ENCODE peak calls at places on chromosomes 3 and 15, in ten cellular contexts. E is activated CD8-positive, alpha-beta memory T cell treated with anti-CD3 and anti-CD28 coated beads for 48 hours; S is Kasumi-1; Y is naive thymus-derived CD8-positive, alpha-beta T cell; L is activated gamma-delta T cell treated with anti-CD3 and anti-CD28 coated beads, Interleukin-2, amount 50 U/mL, for 16 hours; I is epithelial cell of esophagus; V is T-helper 2 cell; X is NCI-H1105; H is activated T-cell treated with anti-CD3 and anti-CD28 coated beads, Interleukin-2, amount 50 U/mL, for 72 hours; K is HEK293T. D is an unnamed sample.

GRCh38 chr3:37310666-37311050 is 136.3 kb upstream of the LRRFIP2 start:
- DNase-seq in E (no peak), S (no peak), Y (no peak), L (no peak), I (no peak), V (no peak), X (no peak), H (no peak), K (no peak), D (no peak)

GRCh38 chr15:29383367-29383766 is 113.7 kb upstream of the NSMCE3 start:
- DNase-seq in E (no peak), S (no peak), Y (no peak), L (no peak), I (no peak), V (no peak), X (no peak), H (no peak), K (no peak), D (no peak)

GRCh38 chr3:182565916-182566524 is 227.3 kb upstream of the ATP11B start:
- DNase-seq in E (no peak), S (no peak), Y (no peak), L (no peak), I (no peak), V (no peak), X (no peak), H (no peak), K (no peak), D (no peak)

GRCh38 chr3:17632401-17633100 is 109.9 kb downstream of the TBC1D5 start:
- DNase-seq in E (no peak), S (peak), Y (no peak), L (no peak), I (peak), V (no peak), X (no peak), H (peak), K (no peak), D (no peak)

GRCh38 chr3:184383033-184383740 is 3.3 kb downstream of the CHRD start:
- DNase-seq in E (no peak), S (no peak), Y (no peak), L (no peak), I (no peak), V (no peak), X (no peak), H (no peak), K (no peak), D (no peak)

GRCh38 chr3:187360523-187361060 is 7.6 kb upstream of the RTP4 start:
- DNase-seq in E (no peak), S (no peak), Y (no peak), L (no peak), I (no peak), V (no peak), X (no peak), H (no peak), K (no peak), D (no peak)

GRCh38 chr3:183475019-183475418 is 46.6 kb upstream of the MCF2L2 start:
- DNase-seq in E (no peak), S (peak), Y (no peak), L (no peak), I (no peak), V (no peak), X (no peak), H (no peak), K (no peak), D (no peak)

GRCh38 chr3:153881201-153881600 is 240.0 kb upstream of the ARHGEF26 start:
- DNase-seq in E (no peak), S (no peak), Y (no peak), L (no peak), I (peak), V (no peak), X (no peak), H (no peak), K (no peak), D (no peak)

GRCh38 chr3:37723585-37723984 is 138.1 kb upstream of the CTDSPL start:
- DNase-seq in E (no peak), S (no peak), Y (no peak), L (no peak), I (no peak), V (no peak), X (no peak), H (no peak), K (no peak), D (no peak)

GRCh38 chr15:78855746-78856145 is 16.9 kb upstream of the MORF4L1 start:
- DNase-seq in E (no peak), S (no peak), Y (no peak), L (no peak), I (peak), V (no peak), X (no peak), H (no peak), K (no peak), D (no peak)

GRCh38 chr3:100893590-100893989 is 99.6 kb downstream of the ABI3BP start:
- DNase-seq in E (no peak), S (no peak), Y (no peak), L (no peak), I (peak), V (no peak), X (no peak), H (no peak), K (peak), D (no peak)

GRCh38 chr3:13353936-13354542 is 66.1 kb downstream of the NUP210 start:
- DNase-seq in E (no peak), S (no peak), Y (no peak), L (no peak), I (no peak), V (no peak), X (no peak), H (no peak), K (no peak), D (no peak)

GRCh38 chr3:135905058-135905724 is 60.3 kb upstream of the PPP2R3A start:
- DNase-seq in E (no peak), S (peak), Y (no peak), L (no peak), I (peak), V (no peak), X (no peak), H (no peak), K (no peak), D (no peak)

GRCh38 chr15:80572337-80572736 is 122.8 kb upstream of the ABHD17C start:
- DNase-seq in E (no peak), S (no peak), Y (no peak), L (no peak), I (no peak), V (no peak), X (no peak), H (no peak), K (no peak), D (no peak)

GRCh38 chr3:127542441-127542952 is 48.0 kb downstream of the TPRA1 start:
- DNase-seq in E (no peak), S (no peak), Y (no peak), L (no peak), I (no peak), V (no peak), X (peak), H (no peak), K (no peak), D (no peak)

GRCh38 chr15:89480505-89480904 is 15.9 kb downstream of the RHCG start:
- DNase-seq in E (no peak), S (no peak), Y (no peak), L (no peak), I (no peak), V (no peak), X (no peak), H (no peak), K (no peak), D (no peak)

GRCh38 chr3:40129981-40130380 is 179.5 kb upstream of the EIF1B start:
- DNase-seq in E (no peak), S (no peak), Y (no peak), L (no peak), I (no peak), V (no peak), X (no peak), H (no peak), K (no peak), D (no peak)

GRCh38 chr3:30232142-30232541 is 374.3 kb upstream of the TGFBR2 start:
- DNase-seq in E (no peak), S (no peak), Y (no peak), L (no peak), I (no peak), V (no peak), X (no peak), H (no peak), K (no peak), D (no peak)

GRCh38 chr15:88656760-88657221 is 18.0 kb downstream of the ISG20 start:
- DNase-seq in E (no peak), S (no peak), Y (peak), L (no peak), I (no peak), V (no peak), X (no peak), H (no peak), K (no peak), D (peak)

GRCh38 chr3:149603126-149604074 is 54.4 kb downstream of the WWTR1 start:
- DNase-seq in E (no peak), S (no peak), Y (no peak), L (no peak), I (peak), V (no peak), X (no peak), H (no peak), K (no peak), D (no peak)

GRCh38 chr3:61589856-61590255 is 28.5 kb downstream of the PTPRG start:
- DNase-seq in E (no peak), S (no peak), Y (no peak), L (no peak), I (peak), V (no peak), X (no peak), H (no peak), K (no peak), D (no peak)

GRCh38 chr3:29324180-29324651 is 43.3 kb downstream of the RBMS3 start:
- DNase-seq in E (no peak), S (peak), Y (no peak), L (no peak), I (peak), V (no peak), X (no peak), H (no peak), K (no peak), D (no peak)

GRCh38 chr3:15557511-15557946 is 36.0 kb upstream of the COLQ start:
- DNase-seq in E (no peak), S (peak), Y (peak), L (peak), I (peak), V (no peak), X (no peak), H (peak), K (peak), D (peak)

GRCh38 chr3:57974796-57975388 is 33.3 kb upstream of the FLNB start:
- DNase-seq in E (no peak), S (no peak), Y (no peak), L (no peak), I (peak), V (no peak), X (no peak), H (no peak), K (no peak), D (no peak)

GRCh38 chr15:65032823-65033537 is 3.5 kb upstream of the MTFMT start:
- DNase-seq in E (no peak), S (peak), Y (peak), L (peak), I (peak), V (no peak), X (no peak), H (peak), K (peak), D (peak)

GRCh38 chr15:87681054-87681453 is 575.5 kb downstream of the NTRK3 start:
- DNase-seq in E (no peak), S (no peak), Y (no peak), L (no peak), I (no peak), V (no peak), X (no peak), H (no peak), K (no peak), D (no peak)

GRCh38 chr3:21649519-21649918 is 101.5 kb downstream of the ZNF385D start:
- DNase-seq in E (no peak), S (no peak), Y (no peak), L (no peak), I (no peak), V (no peak), X (no peak), H (no peak), K (no peak), D (no peak)

GRCh38 chr15:80785335-80785734 is 6.2 kb downstream of the CEMIP start:
- DNase-seq in E (no peak), S (no peak), Y (no peak), L (no peak), I (peak), V (no peak), X (no peak), H (no peak), K (no peak), D (no peak)

GRCh38 chr15:63519548-63520178 is 15.3 kb downstream of the USP3 start:
- DNase-seq in E (no peak), S (no peak), Y (no peak), L (no peak), I (no peak), V (no peak), X (no peak), H (no peak), K (no peak), D (no peak)

GRCh38 chr3:29649815-29650547 is 369.1 kb downstream of the RBMS3 start:
- DNase-seq in E (no peak), S (no peak), Y (no peak), L (no peak), I (peak), V (no peak), X (no peak), H (no peak), K (no peak), D (peak)

GRCh38 chr3:123480428-123480827 is 31.5 kb upstream of the ADCY5 start:
- DNase-seq in E (no peak), S (no peak), Y (no peak), L (no peak), I (no peak), V (no peak), X (no peak), H (no peak), K (no peak), D (no peak)

GRCh38 chr3:23940775-23941174 is 4.3 kb upstream of the NR1D2 start:
- DNase-seq in E (no peak), S (no peak), Y (no peak), L (no peak), I (no peak), V (no peak), X (no peak), H (no peak), K (no peak), D (no peak)

GRCh38 chr3:188286087-188286513 is 132.1 kb downstream of the LPP start:
- DNase-seq in E (no peak), S (no peak), Y (no peak), L (no peak), I (peak), V (no peak), X (no peak), H (peak), K (no peak), D (no peak)

GRCh38 chr3:23785097-23785645 is 20.6 kb upstream of the UBE2E1 start:
- DNase-seq in E (no peak), S (no peak), Y (no peak), L (no peak), I (no peak), V (no peak), X (no peak), H (no peak), K (no peak), D (no peak)

GRCh38 chr3:46935168-46935858 is 41.2 kb downstream of the CCDC12 start:
- DNase-seq in E (no peak), S (peak), Y (no peak), L (no peak), I (peak), V (no peak), X (no peak), H (no peak), K (peak), D (no peak)